ENCODE peak calls at places on chromosomes 12 and 14, in six cellular contexts. K is left ventricle myocardium inferior, T is heart right ventricle, O is body of pancreas, C is mammary epithelial cell, S is heart left ventricle. E is an unnamed sample.

GRCh38 chr12:26489908-26490307 is 294.5 kb downstream of the SSPN start:
- DNase-seq in C (no peak), O (no peak), T (no peak), S (no peak), K (no peak), E (no peak)

GRCh38 chr14:69287096-69287991 is 27.4 kb downstream of the GALNT16 start:
- DNase-seq in O (no peak), S (no peak), K (no peak), C (no peak), T (no peak), E (no peak)

GRCh38 chr12:120260607-120261006 is 4.9 kb downstream of the PXN start:
- DNase-seq in T (no peak), C (no peak), S (no peak), K (no peak), O (no peak), E (no peak)

GRCh38 chr12:99619389-99620158 is 28.0 kb upstream of the GARIN6 start:
- DNase-seq in S (no peak), T (no peak), C (peak; percentile 37), O (no peak), K (no peak), E (no peak)

GRCh38 chr12:45660330-45660729 is 69.2 kb upstream of the ARID2 start:
- DNase-seq in K (peak; percentile 19), O (peak; percentile 35), T (no peak), C (peak; percentile 79), S (no peak), E (no peak)

GRCh38 chr12:90951418-90952110 is 3.4 kb downstream of the CCER1 start:
- DNase-seq in T (no peak), S (no peak), C (no peak), K (no peak), O (no peak), E (no peak)

GRCh38 chr12:92769124-92769901 is 66.5 kb downstream of the PLEKHG7 start:
- DNase-seq in O (no peak), T (no peak), C (no peak), S (no peak), K (no peak), E (no peak)

GRCh38 chr14:21913759-21914158 is 240.1 kb upstream of the OR4E1 start:
- DNase-seq in S (no peak), C (peak; percentile 53), O (peak; percentile 34), K (no peak), T (peak; percentile 46), E (no peak)

GRCh38 chr12:117189725-117190209 is 503 bp downstream of the FBXO21 start:
- DNase-seq in K (no peak), C (peak; percentile 42), O (peak; percentile 32), S (peak; percentile 65), T (peak; percentile 12), E (no peak)

GRCh38 chr14:41022932-41023331 is 583.7 kb upstream of the LRFN5 start:
- DNase-seq in K (no peak), S (no peak), O (no peak), T (no peak), C (no peak), E (no peak)

GRCh38 chr14:72610831-72611200 is 283.1 kb downstream of the DPF3 start:
- DNase-seq in C (no peak), S (no peak), O (no peak), T (no peak), K (no peak), E (no peak)

GRCh38 chr12:6607751-6608591 is 792 bp upstream of the CHD4 start:
- DNase-seq in C (peak; percentile 76), O (peak; percentile 82), K (no peak), T (peak; percentile 77), S (no peak), E (no peak)

GRCh38 chr12:132285991-132286681 is 43.3 kb downstream of the GALNT9 start:
- DNase-seq in S (peak; percentile 72), K (peak; percentile 56), T (peak; percentile 28), O (peak; percentile 58), C (no peak), E (no peak)

GRCh38 chr12:127383281-127383680 is 883.7 kb upstream of the TMEM132C start:
- DNase-seq in K (no peak), S (no peak), T (no peak), C (peak; percentile 57), O (no peak), E (no peak)

GRCh38 chr14:71675126-71675901 is 256.9 kb upstream of the RGS6 start:
- DNase-seq in C (no peak), K (no peak), T (no peak), O (no peak), S (peak; percentile 28), E (peak; percentile 18)

GRCh38 chr14:52328286-52328685 is 14.2 kb downstream of the PTGER2 start:
- DNase-seq in O (no peak), S (no peak), K (no peak), T (no peak), C (peak; percentile 48), E (no peak)

GRCh38 chr12:20525064-20525610 is 156.8 kb downstream of the PDE3A start:
- DNase-seq in O (no peak), T (no peak), C (no peak), K (no peak), S (no peak), E (no peak)

GRCh38 chr12:25801621-25802243 is 156.8 kb upstream of the RASSF8 start:
- DNase-seq in C (peak; percentile 73), S (no peak), T (no peak), K (no peak), O (no peak), E (no peak)

GRCh38 chr12:25759752-25760151 is 198.7 kb upstream of the RASSF8 start:
- DNase-seq in S (no peak), K (no peak), O (no peak), C (no peak), T (no peak), E (no peak)

GRCh38 chr14:74505831-74506230 is 12.3 kb downstream of the ISCA2 start:
- DNase-seq in C (no peak), K (no peak), T (no peak), O (no peak), S (peak; percentile 42), E (no peak)

GRCh38 chr12:29133141-29133540 is 15.9 kb upstream of the FAR2 start:
- DNase-seq in T (no peak), O (no peak), K (no peak), C (no peak), S (no peak), E (no peak)

GRCh38 chr14:105917933-105918436 is 391.6 kb downstream of the TMEM121 start:
- DNase-seq in K (peak; percentile 6), T (peak; percentile 1), C (no peak), O (no peak), S (peak; percentile 30), E (no peak)

GRCh38 chr14:92584856-92585255 is 71.3 kb downstream of the RIN3 start:
- DNase-seq in T (no peak), K (no peak), S (no peak), C (no peak), O (no peak), E (no peak)

GRCh38 chr12:113228394-113229028 is 7.2 kb downstream of the TPCN1 start:
- DNase-seq in S (no peak), K (no peak), C (peak; percentile 17), T (no peak), O (no peak), E (no peak)

GRCh38 chr12:113227686-113228391 is 6.6 kb downstream of the TPCN1 start:
- DNase-seq in C (no peak), S (no peak), K (no peak), T (no peak), O (no peak), E (no peak)

GRCh38 chr12:113226696-113227095 is 5.4 kb downstream of the TPCN1 start:
- DNase-seq in C (no peak), K (no peak), O (no peak), S (no peak), T (no peak), E (no peak)

GRCh38 chr12:113224955-113225354 is 3.7 kb downstream of the TPCN1 start:
- DNase-seq in O (no peak), S (no peak), C (no peak), T (no peak), K (no peak), E (no peak)

GRCh38 chr12:113227169-113227568 is 5.9 kb downstream of the TPCN1 start:
- DNase-seq in T (peak; percentile 67), C (no peak), O (no peak), K (peak; percentile 65), S (no peak), E (no peak)
- H3K27ac ChIP-seq in T (peak overlapping the region; percentile 83), C (no peak overlapping the region), O (no peak overlapping the region), K (peak overlapping the region; percentile 99), S (peak overlapping the region; percentile 19), E (peak overlapping the region; percentile 81)

GRCh38 chr12:114480309-114481199 is 74.6 kb upstream of the TBX5 start:
- DNase-seq in S (no peak), T (no peak), K (no peak), C (peak; percentile 30), O (no peak), E (no peak)
- H3K27ac ChIP-seq in S (no peak overlapping the region), T (no peak overlapping the region), K (no peak overlapping the region), C (no peak overlapping the region), O (no peak overlapping the region), E (no peak overlapping the region)

GRCh38 chr12:13376627-13377373 is 180.3 kb downstream of the EMP1 start:
- DNase-seq in S (no peak), K (no peak), C (no peak), O (no peak), T (no peak), E (no peak)
- H3K27ac ChIP-seq in S (no peak overlapping the region), K (no peak overlapping the region), C (no peak overlapping the region), O (no peak overlapping the region), T (no peak overlapping the region), E (no peak overlapping the region)

GRCh38 chr14:65228436-65228835 is 126.1 kb upstream of the MAX start:
- DNase-seq in T (no peak), O (no peak), S (no peak), C (no peak), K (no peak), E (no peak)

GRCh38 chr14:65224799-65225198 is 122.5 kb upstream of the MAX start:
- DNase-seq in C (no peak), K (no peak), S (no peak), O (peak; percentile 85), T (no peak), E (no peak)

GRCh38 chr14:65225299-65226159 is 123.2 kb upstream of the MAX start:
- DNase-seq in S (no peak), O (peak; percentile 80), C (no peak), K (no peak), T (no peak), E (no peak)

GRCh38 chr14:65228956-65229355 is 126.6 kb upstream of the MAX start:
- DNase-seq in O (no peak), K (no peak), C (no peak), S (no peak), T (no peak), E (no peak)

DNA sequence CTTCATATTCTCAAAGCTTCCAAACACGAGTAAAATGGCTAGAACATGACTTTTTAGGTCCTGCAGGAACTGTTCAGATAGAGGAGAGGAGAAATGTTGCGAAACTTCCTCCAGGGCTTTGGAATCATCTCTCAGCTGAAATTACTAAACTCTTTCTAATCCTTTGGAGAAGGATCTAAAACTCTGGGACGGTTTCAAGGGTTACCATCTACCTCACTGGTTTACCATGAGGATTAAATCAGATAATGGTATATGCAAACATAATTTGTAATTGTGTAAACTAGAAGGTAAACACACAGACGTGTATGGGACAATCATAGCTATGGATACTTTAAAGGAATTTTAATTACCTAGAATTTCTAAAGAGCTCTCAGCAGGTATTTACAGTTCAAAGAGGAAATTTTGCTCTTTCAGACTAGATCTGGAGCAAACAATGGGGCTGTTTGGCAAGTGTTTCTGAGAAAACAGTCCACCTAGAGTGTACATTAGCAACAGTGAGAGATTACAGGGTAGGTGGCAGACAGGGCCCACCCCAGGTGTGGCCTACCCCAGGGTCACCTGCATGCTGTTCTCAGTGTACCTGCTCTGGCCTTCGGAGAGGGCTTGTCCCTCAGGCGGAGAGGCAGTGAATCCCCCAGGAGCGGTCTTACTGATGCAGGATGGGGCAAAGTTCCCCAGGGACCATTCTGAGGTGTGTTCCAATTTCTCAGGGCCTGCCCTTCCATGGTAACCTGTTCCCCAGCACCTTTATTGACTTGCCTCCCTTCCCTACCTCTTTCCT is 124.7 kb upstream of the MAX start:
- DNase-seq in C (no peak), O (peak; percentile 79), S (no peak), T (no peak), K (no peak), E (no peak)
- H3K27ac ChIP-seq in C (no peak overlapping the region), O (peak overlapping the region; percentile 93), S (no peak overlapping the region), T (no peak overlapping the region), K (no peak overlapping the region), E (peak overlapping the region; percentile 94)